ENCODE peak calls at places on chromosomes 11 and 22, in nine cellular contexts. S is body of pancreas; F is effector memory CD4-positive, alpha-beta T cell; V is CD4-positive, CD25-positive, alpha-beta regulatory T cell; Y is GM23248; R is tibial artery; O is CD8-positive, alpha-beta T cell; A is adipocyte; W is tibial nerve. N is an unnamed sample.

GRCh38 chr11:121122328-121122727 is 21.3 kb downstream of the TECTA start:
- DNase-seq in S (no peak), F (no peak), V (no peak), Y (no peak), R (no peak), O (no peak), A (no peak), W (no peak), N (no peak)

GRCh38 chr11:79237111-79237510 is 203.7 kb downstream of the TENM4 start:
- DNase-seq in S (no peak), F (no peak), V (no peak), Y (peak; percentile 26), R (peak; percentile 38), O (no peak), A (no peak), W (no peak), N (no peak)

GRCh38 chr11:78453140-78453935 is 35.7 kb upstream of the GAB2 start:
- DNase-seq in S (no peak), F (no peak), V (no peak), Y (no peak), R (no peak), O (no peak), A (peak; percentile 37), W (no peak), N (no peak)

GRCh38 chr11:46353706-46354105 is 6.4 kb downstream of the DGKZ start:
- DNase-seq in S (no peak), F (no peak), V (no peak), Y (peak; percentile 55), R (no peak), O (no peak), A (no peak), W (no peak), N (no peak)

GRCh38 chr11:77557553-77557952 is 32.2 kb upstream of the AQP11 start:
- DNase-seq in S (peak; percentile 24), F (no peak), V (no peak), Y (peak; percentile 12), R (no peak), O (no peak), A (peak; percentile 17), W (no peak), N (no peak)

GRCh38 chr11:13314676-13315394 is 37.2 kb downstream of the BMAL1 start:
- DNase-seq in S (no peak), F (no peak), V (no peak), Y (peak; percentile 15), R (no peak), O (no peak), A (no peak), W (no peak), N (no peak)

GRCh38 chr11:114909866-114910265 is 231.5 kb downstream of the NXPE2 start:
- DNase-seq in S (no peak), F (no peak), V (no peak), Y (no peak), R (no peak), O (no peak), A (no peak), W (no peak), N (no peak)

GRCh38 chr11:15770798-15771414 is 585.4 kb downstream of the SOX6 start:
- DNase-seq in S (peak; percentile 65), F (no peak), V (no peak), Y (peak; percentile 41), R (no peak), O (no peak), A (peak; percentile 71), W (peak; percentile 56), N (no peak)

GRCh38 chr11:95764267-95764898 is 25.2 kb downstream of the FAM76B start:
- DNase-seq in S (no peak), F (no peak), V (no peak), Y (peak; percentile 84), R (no peak), O (no peak), A (peak; percentile 89), W (no peak), N (no peak)

GRCh38 chr11:35111171-35112055 is 27.6 kb upstream of the CD44 start:
- DNase-seq in S (peak; percentile 18), F (no peak), V (no peak), Y (peak; percentile 91), R (no peak), O (no peak), A (peak; percentile 12), W (no peak), N (no peak)

GRCh38 chr11:19100885-19101284 is 16.1 kb upstream of the ZDHHC13 start:
- DNase-seq in S (no peak), F (no peak), V (no peak), Y (no peak), R (no peak), O (no peak), A (no peak), W (no peak), N (no peak)

GRCh38 chr11:14519692-14520085 is 497 bp downstream of the PSMA1 start:
- DNase-seq in S (no peak), F (no peak), V (no peak), Y (peak; percentile 75), R (no peak), O (no peak), A (peak; percentile 61), W (no peak), N (no peak)

GRCh38 chr11:2581151-2581930 is 118.5 kb downstream of the KCNQ1OT1 start:
- DNase-seq in S (peak; percentile 5), F (no peak), V (no peak), Y (no peak), R (peak; percentile 56), O (peak; percentile 45), A (no peak), W (no peak), N (no peak)

DNA sequence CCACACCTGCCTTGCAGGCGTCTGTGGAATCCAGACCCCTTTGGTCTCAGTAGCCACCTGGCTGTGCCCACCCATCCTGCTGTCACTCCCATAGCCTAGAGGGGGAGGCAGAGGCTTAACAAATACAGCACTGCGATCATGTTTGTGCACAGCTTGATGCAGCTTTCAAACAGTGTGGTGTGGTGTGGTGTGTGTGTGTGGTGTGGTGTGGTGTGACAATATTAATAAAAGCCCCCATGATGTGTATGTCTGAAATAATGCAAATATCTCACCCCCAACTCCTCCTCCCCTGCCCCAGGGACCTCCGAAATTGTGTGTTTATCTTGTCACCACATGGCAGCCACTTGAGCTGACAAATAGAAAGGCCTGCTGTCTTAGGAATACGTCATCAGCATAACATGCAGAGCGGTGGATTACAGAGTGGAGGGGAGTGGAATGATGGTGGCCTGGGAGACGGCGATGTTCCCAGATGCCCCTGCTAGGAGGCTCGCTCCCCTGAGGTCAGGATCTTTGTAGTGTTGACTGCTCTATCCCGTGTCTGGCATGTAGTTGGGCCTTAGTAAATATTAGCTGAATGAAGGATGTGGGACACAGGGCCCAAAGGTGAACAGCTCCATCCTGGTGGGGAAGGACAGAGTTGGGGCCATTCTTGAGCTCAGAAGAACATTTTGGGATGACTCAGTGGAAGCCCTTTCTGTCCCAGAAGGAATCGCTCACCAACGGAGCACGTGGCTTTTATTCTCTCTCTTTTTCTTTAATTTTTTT is 2.8 kb downstream of the PDXP start:
- DNase-seq in S (no peak), F (no peak), V (no peak), Y (peak; percentile 85), R (no peak), O (no peak), A (peak; percentile 79), W (no peak), N (no peak)
- H3K4me1 ChIP-seq in S (peaks cover 31% of the 10 kb centered on the region), F (peaks cover 21% of the 10 kb centered on the region), V (peaks cover 29% of the 10 kb centered on the region), Y (peaks cover 35% of the 10 kb centered on the region), R (peaks cover 35% of the 10 kb centered on the region), O (peaks cover 33% of the 10 kb centered on the region), A (peaks cover 28% of the 10 kb centered on the region), W (peaks cover 25% of the 10 kb centered on the region), N (peaks cover 5% of the 10 kb centered on the region)

DNA sequence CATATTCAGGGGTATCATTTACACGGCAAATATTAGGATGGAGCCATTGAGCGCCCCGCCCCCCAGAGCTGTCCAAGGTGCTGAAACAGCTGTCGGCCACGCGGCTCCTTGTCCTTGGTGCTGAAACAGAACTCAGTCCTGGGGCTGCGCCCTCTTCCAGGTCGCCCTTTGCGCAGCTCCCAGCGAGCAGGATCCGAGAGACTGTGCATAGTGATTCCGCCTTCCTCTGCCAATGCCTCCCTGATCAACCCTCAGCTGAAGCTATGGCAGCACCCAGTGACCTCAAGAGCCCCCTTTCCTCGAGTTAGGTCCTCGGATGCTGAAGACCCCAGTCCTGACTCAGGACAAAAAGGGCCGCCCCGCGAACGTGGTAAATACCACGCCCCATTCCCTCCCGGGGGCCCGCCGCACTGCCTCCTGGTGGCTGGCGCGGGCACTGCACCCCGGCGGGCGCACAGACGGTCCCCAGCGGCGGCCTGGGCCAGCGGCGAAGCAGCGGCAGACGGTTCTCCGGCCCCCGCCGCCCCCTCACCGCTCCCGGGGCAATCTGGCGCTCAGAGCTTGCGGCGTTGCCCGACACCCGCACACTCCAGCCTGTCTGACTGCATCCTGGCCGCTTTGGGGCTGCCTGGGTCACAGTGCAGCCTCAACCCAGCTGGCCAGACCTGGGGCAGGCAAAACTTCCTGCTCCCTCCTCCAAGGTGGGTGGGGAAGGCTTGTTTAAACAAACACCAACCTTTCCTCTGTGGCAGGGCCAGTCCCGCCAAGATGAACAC is 13.4 kb downstream of the SYT7 start:
- DNase-seq in S (peak; percentile 83), F (peak; percentile 62), V (peak; percentile 57), Y (peak; percentile 85), R (no peak), O (peak; percentile 69), A (peak; percentile 84), W (peak; percentile 84), N (peak; percentile 79)
- H3K4me3 ChIP-seq in S (no peak overlapping the region), F (no peak overlapping the region), V (no peak overlapping the region), Y (peak overlapping the region; percentile 57), R (no peak overlapping the region), O (no peak overlapping the region), A (peak overlapping the region; percentile 42), W (no peak overlapping the region), N (no peak overlapping the region)

DNA sequence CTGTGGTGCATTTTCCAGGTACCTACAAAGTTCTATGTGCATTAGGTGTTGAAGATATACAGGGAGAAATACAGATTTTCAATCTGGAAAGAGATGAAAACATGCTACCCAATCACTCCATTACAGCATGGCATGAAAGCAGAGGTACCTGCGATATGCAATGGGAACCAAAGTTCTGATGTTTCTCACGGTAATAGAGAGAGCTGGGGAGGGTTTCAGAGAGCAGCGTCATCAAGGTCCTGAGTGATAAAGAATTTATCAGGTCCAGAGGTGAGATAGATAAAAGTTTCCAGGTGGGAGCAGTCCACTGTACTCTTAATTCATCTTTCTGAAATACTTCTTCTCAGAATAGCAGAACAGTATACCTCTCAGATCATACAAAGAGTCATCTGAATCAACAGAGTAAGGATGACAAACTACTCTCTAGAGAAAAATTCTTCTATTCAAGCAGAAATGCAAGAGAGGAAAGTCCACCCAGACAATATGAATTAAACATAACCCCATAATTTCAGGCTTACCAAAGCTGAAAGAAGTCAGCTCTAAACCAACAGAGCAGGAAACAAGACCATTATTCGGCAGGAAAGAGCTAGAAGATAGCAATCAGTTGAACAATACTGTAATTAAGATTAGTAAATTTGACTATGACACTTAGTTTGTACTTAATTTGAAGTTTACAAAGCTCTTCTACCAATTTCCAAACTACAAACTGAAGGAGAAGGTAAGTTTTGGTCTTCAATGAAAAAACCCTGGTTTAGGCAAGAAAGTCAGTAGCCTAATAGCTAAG is 12.8 kb downstream of the CTSC start:
- DNase-seq in S (no peak), F (no peak), V (no peak), Y (no peak), R (no peak), O (no peak), A (no peak), W (no peak), N (no peak)
- H3K4me1 ChIP-seq in S (no peaks in the 10 kb centered on the region), F (peaks cover 15% of the 10 kb centered on the region), V (peaks cover 58% of the 10 kb centered on the region), Y (peaks cover 11% of the 10 kb centered on the region), R (no peaks in the 10 kb centered on the region), O (peaks cover 21% of the 10 kb centered on the region), A (peaks cover 11% of the 10 kb centered on the region), W (peaks cover 3% of the 10 kb centered on the region), N (peaks cover 4% of the 10 kb centered on the region)

GRCh38 chr22:44331881-44332714 is 19.3 kb upstream of the SHISAL1 start:
- DNase-seq in S (peak; percentile 36), F (no peak), V (no peak), Y (peak; percentile 68), R (no peak), O (no peak), A (peak; percentile 87), W (no peak), N (no peak)
- H3K4me3 ChIP-seq in S (no peak overlapping the region), F (no peak overlapping the region), V (no peak overlapping the region), Y (peak overlapping the region; percentile 67), R (peak overlapping the region; percentile 32), O (no peak overlapping the region), A (peak overlapping the region; percentile 71), W (no peak overlapping the region), N (no peak overlapping the region)

N was measured in lung.